ENCODE peak calls at places on chromosomes 5 and 9, in six cellular contexts. R is activated CD4-positive, alpha-beta T cell treated with anti-CD3 and anti-CD28 coated beads for 24 hours; P is AG04449; L is iPS-NIHi11; Z is retinal pigment epithelial cell; T is pulmonary artery endothelial cell. U is an unnamed sample.
A peak's percentile ranks its signal among the peaks of the same experiment; 100 is the strongest.

GRCh38 chr9:93531374-93531773 is 45.0 kb upstream of the PHF2 start:
- DNase-seq in P (no peak), R (no peak), Z (no peak), L (no peak), T (no peak), U (no peak)

GRCh38 chr9:109047259-109047658 is 34.0 kb upstream of the CTNNAL1 start:
- DNase-seq in L (no peak), T (no peak), Z (no peak), P (no peak), R (no peak), U (no peak)

GRCh38 chr5:127608077-127608660 is 40.7 kb upstream of the CTXN3 start:
- DNase-seq in R (no peak), T (no peak), P (no peak), Z (no peak), L (no peak), U (no peak)

GRCh38 chr5:172841258-172841657 is 7.2 kb downstream of the ERGIC1 start:
- DNase-seq in T (no peak), P (no peak), L (no peak), Z (no peak), R (no peak), U (no peak)

GRCh38 chr5:94793113-94793815 is 174.8 kb downstream of the SLF1 start:
- DNase-seq in R (no peak), T (no peak), L (no peak), Z (no peak), P (peak; percentile 76), U (no peak)

GRCh38 chr5:177403194-177403825 is 2.8 kb upstream of the PFN3 start:
- DNase-seq in P (no peak), T (no peak), Z (no peak), R (no peak), L (peak; percentile 50), U (peak; percentile 29)

GRCh38 chr5:74232281-74232680 is 408.2 kb downstream of the ENC1 start:
- DNase-seq in Z (no peak), L (no peak), R (no peak), P (peak; percentile 83), T (no peak), U (no peak)

GRCh38 chr5:14945450-14945849 is 73.9 kb upstream of the ANKH start:
- DNase-seq in L (no peak), P (no peak), T (no peak), R (no peak), Z (no peak), U (no peak)

GRCh38 chr5:173917788-173918786 is 29.9 kb downstream of the CPEB4 start:
- DNase-seq in Z (peak; percentile 84), L (peak; percentile 78), R (no peak), P (peak; percentile 74), T (no peak), U (peak; percentile 79)

GRCh38 chr5:35129276-35129675 is 81.5 kb upstream of the AGXT2 start:
- DNase-seq in L (no peak), P (no peak), R (no peak), T (no peak), Z (peak; percentile 68), U (no peak)

GRCh38 chr9:127188396-127188795 is 66.0 kb upstream of the ANGPTL2 start:
- DNase-seq in L (no peak), Z (no peak), P (no peak), R (no peak), T (no peak), U (no peak)

GRCh38 chr9:32698706-32699277 is 63.3 kb upstream of the TAF1L start:
- DNase-seq in P (no peak), L (no peak), T (no peak), R (no peak), Z (no peak), U (no peak)

GRCh38 chr9:114988962-114989599 is 58.7 kb upstream of the TNFSF8 start:
- DNase-seq in T (no peak), P (no peak), L (no peak), Z (no peak), R (peak; percentile 22), U (no peak)

GRCh38 chr5:1507016-1507375 is 16.8 kb downstream of the LPCAT1 start:
- DNase-seq in P (no peak), R (no peak), L (no peak), Z (no peak), T (no peak), U (no peak)

GRCh38 chr5:68685861-68686260 is 408.0 kb upstream of the SLC30A5 start:
- DNase-seq in Z (no peak), L (no peak), T (no peak), P (no peak), R (no peak), U (no peak)

GRCh38 chr9:22379272-22379671 is 67.4 kb upstream of the DMRTA1 start:
- DNase-seq in L (no peak), Z (no peak), R (no peak), T (no peak), P (no peak), U (no peak)

GRCh38 chr9:120151806-120152205 is 428.2 kb downstream of the CDK5RAP2 start:
- DNase-seq in R (no peak), P (no peak), Z (peak; percentile 30), L (no peak), T (no peak), U (no peak)

GRCh38 chr9:80175286-80175906 is 603.6 kb downstream of the TLE4 start:
- DNase-seq in L (peak; percentile 17), P (no peak), R (peak; percentile 3), Z (no peak), T (no peak), U (no peak)

GRCh38 chr5:132459983-132460834 is 30.4 kb downstream of the IRF1 start:
- DNase-seq in R (no peak), P (no peak), Z (no peak), T (no peak), L (peak; percentile 58), U (peak; percentile 39)

GRCh38 chr5:57862471-57863282 is 380.1 kb upstream of the ACTBL2 start:
- DNase-seq in R (no peak), P (peak; percentile 95), Z (no peak), T (no peak), L (no peak), U (peak; percentile 15)

GRCh38 chr9:134287591-134288518 is 38.4 kb upstream of the RXRA start:
- DNase-seq in P (no peak), Z (no peak), R (no peak), L (peak; percentile 65), T (no peak), U (peak; percentile 47)

GRCh38 chr5:38718874-38719391 is 126.9 kb upstream of the OSMR start:
- DNase-seq in Z (no peak), L (no peak), P (no peak), R (no peak), T (no peak), U (no peak)

GRCh38 chr9:118444403-118444802 is 740.2 kb downstream of the TLR4 start:
- DNase-seq in Z (no peak), L (no peak), R (no peak), T (no peak), P (no peak), U (no peak)

GRCh38 chr5:39674209-39675082 is 249.7 kb upstream of the DAB2 start:
- DNase-seq in R (no peak), T (no peak), P (no peak), L (no peak), Z (no peak), U (no peak)

GRCh38 chr9:36036253-36036779 is 397 bp upstream of the RECK start:
- DNase-seq in Z (no peak), R (no peak), L (no peak), T (no peak), P (peak; percentile 70), U (no peak)

GRCh38 chr9:131635285-131635684 is 90.0 kb downstream of the PRRT1B start:
- DNase-seq in R (peak; percentile 38), L (peak; percentile 75), Z (peak; percentile 92), T (peak; percentile 98), P (peak; percentile 90), U (peak; percentile 84)

U was measured in ELF-1.